ENCODE peak calls at places on chromosomes 12 and 14, in eight cellular contexts. L is spleen, R is IMR-90, B is A549, F is testis, H is lower leg skin, O is prostate gland, W is sigmoid colon. I is an unnamed sample.

GRCh38 chr12:59699408-59700144 is 103.7 kb downstream of the SLC16A7 start:
- DNase-seq in R (peak), B (no peak), O (no peak), F (no peak), H (no peak), L (no peak), W (no peak), I (no peak)

GRCh38 chr14:68013326-68013725 is 193.7 kb downstream of the RAD51B start:
- DNase-seq in L (no peak), R (no peak), H (no peak), W (no peak), F (no peak), B (no peak), O (no peak), I (no peak)

GRCh38 chr12:69602954-69603353 is 7.8 kb downstream of the LRRC10 start:
- DNase-seq in W (no peak), L (no peak), O (no peak), H (no peak), B (no peak), F (no peak), R (no peak), I (no peak)

GRCh38 chr14:96962337-96962736 is 165.2 kb downstream of the VRK1 start:
- DNase-seq in L (no peak), H (peak), F (no peak), R (no peak), O (no peak), W (no peak), B (no peak), I (no peak)

GRCh38 chr12:96445743-96446655 is 43.4 kb upstream of the CFAP54 start:
- DNase-seq in O (no peak), H (no peak), R (peak), B (no peak), W (no peak), F (no peak), L (no peak), I (peak)

GRCh38 chr12:503111-503761 is 43.5 kb downstream of the B4GALNT3 start:
- DNase-seq in F (no peak), B (no peak), H (peak), O (peak), R (no peak), L (no peak), W (no peak), I (no peak)

GRCh38 chr14:54565236-54566151 is 1.4 kb upstream of the SAMD4A start:
- DNase-seq in W (peak), F (peak), B (peak), O (peak), H (peak), R (peak), L (peak), I (peak)

GRCh38 chr14:64423987-64424386 is 35.8 kb downstream of the MTHFD1 start:
- DNase-seq in W (no peak), B (no peak), O (no peak), R (peak), F (no peak), L (no peak), H (no peak), I (no peak)

GRCh38 chr12:9606247-9606646 is 1.5 kb downstream of the KLRB1 start:
- DNase-seq in F (no peak), O (no peak), R (no peak), L (no peak), B (no peak), W (no peak), H (no peak), I (no peak)

GRCh38 chr14:28609228-28609828 is 157.3 kb upstream of the FOXG1 start:
- DNase-seq in R (peak), F (peak), W (no peak), O (peak), H (no peak), B (peak), L (no peak), I (no peak)

GRCh38 chr14:52862652-52863338 is 71.4 kb upstream of the GNPNAT1 start:
- DNase-seq in B (no peak), H (no peak), R (peak), L (no peak), O (no peak), W (no peak), F (no peak), I (no peak)

GRCh38 chr14:51901475-51902024 is 41.1 kb downstream of the GNG2 start:
- DNase-seq in B (no peak), F (no peak), R (no peak), L (no peak), W (no peak), H (no peak), O (no peak), I (no peak)

GRCh38 chr12:54564768-54565167 is 15.4 kb downstream of the PDE1B start:
- DNase-seq in L (no peak), W (no peak), F (no peak), B (no peak), H (no peak), R (no peak), O (no peak), I (no peak)

GRCh38 chr14:81169711-81170103 is 51.1 kb downstream of the GTF2A1 start:
- DNase-seq in H (peak), W (peak), L (peak), B (no peak), R (peak), F (peak), O (peak), I (no peak)

GRCh38 chr14:104665663-104666522 is 23.5 kb upstream of the INF2 start:
- DNase-seq in R (no peak), B (peak), F (peak), H (no peak), O (no peak), W (peak), L (peak), I (peak)

GRCh38 chr12:128486951-128487350 is 220.0 kb downstream of the TMEM132C start:
- DNase-seq in L (no peak), O (no peak), W (no peak), H (peak), R (no peak), B (no peak), F (no peak), I (no peak)

GRCh38 chr14:51873221-51873893 is 12.9 kb downstream of the GNG2 start:
- DNase-seq in W (no peak), F (no peak), H (no peak), R (peak), O (no peak), B (peak), L (no peak), I (peak)

GRCh38 chr14:52078093-52078492 is 9.2 kb upstream of the NID2 start:
- DNase-seq in O (no peak), R (peak), B (no peak), L (no peak), F (no peak), W (no peak), H (no peak), I (no peak)

GRCh38 chr12:6532051-6532926 is 2.0 kb upstream of the GAPDH start:
- DNase-seq in L (peak), B (peak), O (no peak), F (no peak), W (peak), H (peak), R (peak), I (peak)

GRCh38 chr14:23153891-23154796 is 29.3 kb downstream of the SLC7A8 start:
- DNase-seq in F (peak), O (peak), B (no peak), W (peak), H (peak), L (peak), R (no peak), I (no peak)

GRCh38 chr14:68951051-68951797 is 27.9 kb downstream of the ACTN1 start:
- DNase-seq in H (peak), B (peak), L (peak), O (peak), R (peak), W (peak), F (peak), I (peak)

GRCh38 chr12:52147367-52147972 is 44.3 kb downstream of the KRT80 start:
- DNase-seq in B (peak), L (peak), H (peak), O (peak), F (peak), R (peak), W (peak), I (peak)

GRCh38 chr12:78210894-78211302 is 380.2 kb downstream of the NAV3 start:
- DNase-seq in O (no peak), H (no peak), L (no peak), R (peak), W (no peak), B (no peak), F (no peak), I (no peak)

GRCh38 chr14:71245659-71246361 is 338.6 kb downstream of the PCNX1 start:
- DNase-seq in W (no peak), F (no peak), L (no peak), B (no peak), R (no peak), O (no peak), H (no peak), I (no peak)

GRCh38 chr12:64229240-64229639 is 7.1 kb upstream of the KICS2 start:
- DNase-seq in R (no peak), B (no peak), W (no peak), F (no peak), L (no peak), O (no peak), H (no peak), I (no peak)

GRCh38 chr14:95196268-95196667 is 38.9 kb upstream of the DICER1 start:
- DNase-seq in H (no peak), F (no peak), W (no peak), O (no peak), R (no peak), L (no peak), B (peak), I (no peak)

GRCh38 chr12:19382111-19382526 is 57.2 kb upstream of the AEBP2 start:
- DNase-seq in B (peak), W (peak), R (peak), L (peak), F (no peak), O (no peak), H (peak), I (peak)

GRCh38 chr12:6265038-6265405 is 45.5 kb upstream of the PLEKHG6 start:
- DNase-seq in O (no peak), H (no peak), F (no peak), B (no peak), R (no peak), L (no peak), W (no peak), I (no peak)

GRCh38 chr12:110844131-110844530 is 2.7 kb upstream of the CCDC63 start:
- DNase-seq in L (no peak), W (no peak), R (no peak), H (no peak), B (no peak), O (no peak), F (no peak), I (no peak)

GRCh38 chr14:65434216-65434850 is 21.8 kb downstream of the FUT8 start:
- DNase-seq in H (no peak), B (no peak), F (no peak), O (no peak), W (no peak), R (no peak), L (no peak), I (no peak)

GRCh38 chr12:63163542-63163941 is 12.5 kb upstream of the AVPR1A start:
- DNase-seq in L (no peak), B (no peak), O (no peak), H (no peak), F (no peak), R (no peak), W (no peak), I (no peak)

GRCh38 chr12:127239781-127240180 is 1027.2 kb upstream of the TMEM132C start:
- DNase-seq in B (no peak), F (no peak), L (no peak), H (no peak), R (no peak), O (no peak), W (no peak), I (no peak)

GRCh38 chr14:67734675-67735074 is 33.0 kb downstream of the RDH12 start:
- DNase-seq in O (no peak), W (no peak), B (no peak), F (no peak), R (peak), H (no peak), L (no peak), I (peak)

GRCh38 chr12:28294300-28294699 is 104.0 kb downstream of the CCDC91 start:
- DNase-seq in L (no peak), R (no peak), B (no peak), H (no peak), O (no peak), W (no peak), F (no peak), I (no peak)

DNA sequence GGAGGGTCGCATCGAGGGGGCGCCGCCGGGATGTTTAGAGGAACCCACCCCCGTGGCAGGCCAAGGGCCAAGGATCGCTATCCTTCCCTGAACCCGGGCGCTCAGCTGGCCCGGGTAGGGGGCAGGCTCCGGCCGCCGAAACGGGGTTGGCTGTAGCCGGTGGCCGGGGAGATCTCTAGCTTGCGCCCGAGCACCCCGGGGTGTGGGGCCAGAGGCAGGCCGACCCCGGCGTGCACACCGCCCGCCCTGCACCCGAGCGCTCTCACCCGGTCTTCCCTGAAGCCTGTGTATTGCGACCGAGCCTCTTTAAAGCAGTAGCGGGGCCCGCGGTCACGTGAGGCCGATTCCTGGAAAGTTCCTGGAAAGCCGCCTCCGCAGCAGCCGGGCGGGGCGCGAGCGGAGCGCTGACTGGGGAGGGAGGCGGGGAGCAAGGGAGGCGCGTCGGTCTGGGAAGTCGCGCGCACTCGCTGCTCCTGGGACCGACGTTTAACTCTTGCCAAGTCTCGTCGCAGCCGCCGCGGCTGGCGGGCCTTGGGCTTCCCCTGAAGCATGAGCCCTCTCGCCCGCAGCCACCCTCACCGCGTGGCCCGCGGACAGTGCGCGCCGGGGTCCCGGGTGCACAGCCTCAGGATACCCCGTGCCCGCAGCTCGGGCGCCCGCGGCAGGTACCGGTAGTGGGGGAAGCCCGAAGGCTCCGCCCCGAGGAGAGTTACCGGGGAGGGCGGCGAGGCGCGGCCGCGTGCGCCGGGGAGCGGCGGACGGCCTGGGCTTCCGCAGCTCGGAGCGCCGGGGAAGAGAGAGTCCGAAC is 1.7 kb upstream of the SOCS2 start:
- DNase-seq in L (peak), W (peak), H (peak), R (peak), F (peak), B (peak), O (peak), I (peak)
- TF ChIP-seq POLR2A in L (no peak), W (peak), H (no peak), R (peak), F (no peak), B (peak), O (peak), I (peak)

GRCh38 chr14:44897041-44897843 is 64.5 kb downstream of the KLHL28 start:
- DNase-seq in L (peak), W (peak), F (peak), O (peak), H (peak), R (peak), B (peak), I (peak)
- TF ChIP-seq POLR2A in L (no peak), W (peak), F (no peak), O (peak), H (no peak), R (peak), B (peak), I (peak)

DNA sequence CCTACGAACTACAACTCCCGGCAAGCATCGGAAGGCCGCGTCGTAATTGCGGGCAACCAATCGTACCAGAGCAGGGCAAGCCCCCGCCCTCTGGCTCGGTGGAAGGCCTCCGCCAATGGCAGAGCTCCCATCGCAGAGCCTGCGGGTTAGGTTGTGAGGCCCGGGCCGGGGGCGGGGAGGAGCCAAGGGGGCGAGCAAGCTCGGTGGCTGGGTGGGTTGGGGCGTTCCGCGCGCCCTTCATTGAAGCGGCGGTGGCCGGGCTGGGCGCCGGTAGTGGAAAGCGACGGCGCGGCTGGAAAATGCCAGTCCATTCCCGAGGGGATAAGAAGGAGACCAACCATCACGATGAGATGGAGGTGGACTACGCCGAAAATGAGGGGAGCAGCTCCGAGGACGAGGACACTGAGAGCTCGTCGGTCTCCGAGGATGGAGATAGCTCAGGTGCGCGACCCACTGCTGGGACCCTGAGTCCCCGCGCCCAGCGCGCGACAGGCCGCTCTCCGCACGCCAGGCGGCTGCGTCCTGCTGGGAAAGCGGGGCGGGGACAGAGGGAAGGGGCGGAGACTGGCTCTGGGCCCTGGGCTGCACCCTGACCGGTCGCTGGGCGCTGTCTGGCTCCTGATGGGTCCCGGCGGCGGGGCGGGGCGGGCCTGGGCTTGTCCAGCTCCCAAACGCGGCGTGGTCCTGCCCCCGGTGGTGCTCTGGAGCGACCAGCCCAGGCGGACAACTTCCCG is at the start of gene BRMS1L:
- DNase-seq in R (peak), W (peak), B (peak), H (peak), F (peak), O (peak), L (peak), I (peak)
- TF ChIP-seq POLR2A in R (peak), W (peak), B (peak), H (no peak), F (peak), O (peak), L (no peak), I (peak)

GRCh38 chr12:48925218-48925871 is at the start of gene FKBP11:
- DNase-seq in O (peak), L (peak), W (peak), H (peak), R (peak), B (peak), F (peak), I (no peak)
- TF ChIP-seq POLR2A in O (peak), L (no peak), W (no peak), H (no peak), R (peak), B (peak), F (no peak), I (no peak)